ENCODE peak calls at places on chromosome 7, in ten cellular contexts. S is AG04450, A is brain microvascular endothelial cell, G is fibroblast of mammary gland, Z is heart left ventricle, D is GM20000, H is AG09319, T is upper lobe of right lung, R is ovary, B is pancreas. F is an unnamed sample.
A peak's percentile ranks its signal among the peaks of the same experiment; 100 is the strongest.

GRCh38 chr7:32905175-32905662 is 13.7 kb upstream of the KBTBD2 start:
- DNase-seq in S (no peak), A (peak; percentile 59), G (peak; percentile 93), Z (peak; percentile 45), D (no peak), H (peak; percentile 89), T (no peak), R (peak; percentile 46), B (peak; percentile 33), F (no peak)

GRCh38 chr7:27165655-27166474 is 528 bp upstream of the HOXA9 start:
- DNase-seq in S (no peak), A (no peak), G (peak; percentile 62), Z (peak; percentile 6), D (no peak), H (no peak), T (peak; percentile 63), R (no peak), B (no peak), F (no peak)

GRCh38 chr7:919114-919442 is 35.4 kb downstream of the ADAP1 start:
- DNase-seq in S (no peak), A (no peak), G (no peak), Z (peak; percentile 9), D (no peak), H (no peak), T (peak; percentile 54), R (peak; percentile 24), B (peak; percentile 10), F (no peak)

GRCh38 chr7:74183653-74184450 is 9.7 kb downstream of the EIF4H start:
- DNase-seq in S (no peak), A (no peak), G (no peak), Z (no peak), D (peak; percentile 44), H (no peak), T (no peak), R (peak; percentile 10), B (no peak), F (no peak)

GRCh38 chr7:115195208-115195607 is 273.3 kb downstream of the MDFIC start:
- DNase-seq in S (no peak), A (no peak), G (no peak), Z (no peak), D (no peak), H (no peak), T (no peak), R (no peak), B (no peak), F (no peak)

GRCh38 chr7:12458520-12459131 is 55.0 kb upstream of the VWDE start:
- DNase-seq in S (no peak), A (peak; percentile 57), G (peak; percentile 43), Z (no peak), D (peak; percentile 56), H (peak; percentile 19), T (no peak), R (no peak), B (no peak), F (no peak)

GRCh38 chr7:18347170-18347569 is 148.4 kb upstream of the HDAC9 start:
- DNase-seq in S (no peak), A (no peak), G (peak; percentile 62), Z (no peak), D (no peak), H (no peak), T (no peak), R (no peak), B (no peak), F (no peak)

GRCh38 chr7:24279512-24279911 is 4.5 kb upstream of the NPY start:
- DNase-seq in S (no peak), A (no peak), G (no peak), Z (no peak), D (no peak), H (no peak), T (no peak), R (no peak), B (no peak), F (no peak)

GRCh38 chr7:28002638-28003037 is 178.0 kb downstream of the JAZF1 start:
- DNase-seq in S (no peak), A (no peak), G (peak; percentile 43), Z (no peak), D (no peak), H (no peak), T (no peak), R (no peak), B (no peak), F (no peak)

GRCh38 chr7:124032369-124033092 is at the start of gene TMEM229A:
- DNase-seq in S (no peak), A (peak; percentile 30), G (peak; percentile 7), Z (peak; percentile 24), D (peak; percentile 50), H (no peak), T (peak; percentile 68), R (peak; percentile 43), B (peak; percentile 29), F (peak; percentile 74)

GRCh38 chr7:143223784-143224183 is 1.9 kb downstream of the TAS2R40 start:
- DNase-seq in S (no peak), A (no peak), G (no peak), Z (no peak), D (no peak), H (no peak), T (no peak), R (no peak), B (no peak), F (no peak)

GRCh38 chr7:157560710-157561522 is 224.1 kb downstream of the DNAJB6 start:
- DNase-seq in S (no peak), A (no peak), G (no peak), Z (no peak), D (no peak), H (no peak), T (no peak), R (no peak), B (no peak), F (no peak)

GRCh38 chr7:38932509-38933168 is 23.6 kb upstream of the VPS41 start:
- DNase-seq in S (peak; percentile 10), A (peak; percentile 42), G (peak; percentile 48), Z (peak; percentile 49), D (peak; percentile 43), H (peak; percentile 10), T (peak; percentile 83), R (peak; percentile 75), B (peak; percentile 45), F (peak; percentile 72)

GRCh38 chr7:5702876-5703571 is 78.4 kb downstream of the RNF216 start:
- DNase-seq in S (no peak), A (peak; percentile 31), G (peak; percentile 22), Z (peak; percentile 64), D (no peak), H (no peak), T (no peak), R (no peak), B (peak; percentile 34), F (no peak)

GRCh38 chr7:70042533-70042932 is 444.3 kb downstream of the AUTS2 start:
- DNase-seq in S (no peak), A (no peak), G (peak; percentile 88), Z (no peak), D (no peak), H (no peak), T (no peak), R (no peak), B (no peak), F (no peak)

GRCh38 chr7:106781007-106781406 is 84.1 kb upstream of the PIK3CG start:
- DNase-seq in S (no peak), A (no peak), G (no peak), Z (no peak), D (no peak), H (no peak), T (no peak), R (no peak), B (no peak), F (no peak)

GRCh38 chr7:106777666-106778299 is 87.3 kb upstream of the PIK3CG start:
- DNase-seq in S (no peak), A (no peak), G (no peak), Z (no peak), D (no peak), H (no peak), T (peak; percentile 70), R (no peak), B (no peak), F (no peak)

GRCh38 chr7:106781828-106782544 is 83.1 kb upstream of the PIK3CG start:
- DNase-seq in S (no peak), A (no peak), G (no peak), Z (no peak), D (no peak), H (no peak), T (no peak), R (no peak), B (no peak), F (no peak)

GRCh38 chr7:106778656-106779250 is 86.3 kb upstream of the PIK3CG start:
- DNase-seq in S (no peak), A (no peak), G (no peak), Z (no peak), D (no peak), H (peak; percentile 23), T (no peak), R (no peak), B (no peak), F (no peak)

GRCh38 chr7:106779877-106780276 is 85.2 kb upstream of the PIK3CG start:
- DNase-seq in S (no peak), A (no peak), G (no peak), Z (no peak), D (no peak), H (no peak), T (no peak), R (no peak), B (peak; percentile 30), F (no peak)
- TF ChIP-seq CTCF in S (no peak), A (no peak), G (no peak), Z (no peak), D (peak; percentile 17), H (no peak), T (no peak), R (no peak), B (no peak), F (no peak)

DNA sequence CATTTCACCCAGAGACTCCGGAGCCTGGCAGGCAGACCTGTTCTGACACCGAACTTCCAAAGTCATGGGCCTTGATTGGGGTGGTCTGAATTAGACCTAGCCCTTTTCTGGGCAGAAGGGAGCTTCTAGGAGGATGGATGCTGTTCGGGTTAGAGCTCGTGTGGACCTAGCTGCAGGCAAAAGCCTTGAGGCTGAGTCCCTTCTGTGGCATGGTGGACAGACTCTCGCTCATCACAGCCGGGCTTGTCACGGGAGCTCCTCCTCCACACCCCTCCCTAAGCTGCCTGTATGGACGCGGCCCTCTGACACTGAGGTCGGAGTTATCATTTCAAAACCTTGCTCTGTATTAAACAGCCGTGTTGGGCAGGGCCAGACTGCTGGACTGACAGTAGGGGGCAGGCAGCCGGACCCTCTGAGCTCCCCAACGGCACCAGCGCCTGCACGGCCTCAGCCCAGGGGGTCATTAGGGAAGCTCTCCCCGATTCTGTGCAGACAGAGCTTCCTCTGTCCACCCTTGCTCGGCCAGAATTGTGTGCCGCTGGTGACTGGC is 2.2 kb downstream of the IRF5 start:
- DNase-seq in S (no peak), A (no peak), G (no peak), Z (no peak), D (peak; percentile 79), H (no peak), T (peak; percentile 70), R (no peak), B (no peak), F (no peak)
- TF ChIP-seq CTCF in S (no peak), A (peak; percentile 3), G (no peak), Z (no peak), D (peak; percentile 36), H (no peak), T (no peak), R (no peak), B (no peak), F (no peak)

GRCh38 chr7:44655341-44655740 is 48.9 kb downstream of the OGDH start:
- DNase-seq in S (no peak), A (no peak), G (no peak), Z (no peak), D (no peak), H (no peak), T (no peak), R (no peak), B (no peak), F (no peak)
- TF ChIP-seq CTCF in S (no peak), A (no peak), G (no peak), Z (no peak), D (no peak), H (no peak), T (no peak), R (no peak), B (no peak), F (no peak)

GRCh38 chr7:99579956-99580777 is 17.9 kb upstream of the TMEM225B start:
- DNase-seq in S (no peak), A (no peak), G (peak; percentile 33), Z (peak; percentile 36), D (peak; percentile 32), H (no peak), T (peak; percentile 71), R (peak; percentile 66), B (peak; percentile 21), F (peak; percentile 83)
- TF ChIP-seq CTCF in S (peak; percentile 59), A (peak; percentile 64), G (peak; percentile 26), Z (peak; percentile 13), D (peak; percentile 8), H (peak; percentile 49), T (peak; percentile 40), R (peak; percentile 17), B (no peak), F (peak; percentile 77)